ENCODE peak calls at places on chromosome 1, in nine cellular contexts. K is heart right ventricle, W is psoas muscle, A is tibial artery, Z is astrocyte of the spinal cord, B is A549, F is retinal pigment epithelial cell, O is stomach, T is neural progenitor cell. R is an unnamed sample.

GRCh38 chr1:156104065-156104810 is 10.3 kb upstream of the LMNA start:
- DNase-seq in A (peak), K (peak), T (no peak), F (peak), B (peak), Z (peak), W (peak), O (peak), R (no peak)

GRCh38 chr1:180154003-180154324 is 705 bp upstream of the QSOX1 start:
- DNase-seq in O (no peak), Z (no peak), F (no peak), B (peak), W (no peak), A (no peak), T (peak), K (no peak), R (no peak)

GRCh38 chr1:56490619-56491018 is 88.7 kb downstream of the PLPP3 start:
- DNase-seq in A (no peak), T (no peak), F (no peak), Z (no peak), K (no peak), B (no peak), O (no peak), W (no peak), R (no peak)

GRCh38 chr1:42944207-42944928 is 14.3 kb downstream of the SLC2A1 start:
- DNase-seq in K (peak), O (peak), T (no peak), Z (no peak), F (no peak), W (no peak), A (peak), B (no peak), R (no peak)

GRCh38 chr1:78536427-78536826 is 45.7 kb downstream of the PTGFR start:
- DNase-seq in O (no peak), T (no peak), F (peak), B (no peak), K (no peak), A (no peak), W (no peak), Z (peak), R (no peak)

GRCh38 chr1:43867946-43868740 is 65.5 kb upstream of the ARTN start:
- DNase-seq in A (no peak), B (no peak), F (no peak), K (no peak), O (no peak), T (no peak), W (no peak), Z (no peak), R (no peak)

GRCh38 chr1:180238675-180239074 is 8.6 kb downstream of the LHX4 start:
- DNase-seq in W (no peak), B (no peak), A (peak), F (no peak), K (no peak), T (no peak), O (no peak), Z (no peak), R (no peak)

GRCh38 chr1:2348346-2349275 is 42.7 kb downstream of the MORN1 start:
- DNase-seq in W (peak), K (peak), T (peak), F (no peak), O (no peak), Z (no peak), A (peak), B (no peak), R (no peak)

GRCh38 chr1:207152792-207153434 is 48.9 kb downstream of the C4BPA start:
- DNase-seq in B (no peak), F (no peak), O (no peak), A (no peak), K (no peak), T (no peak), Z (no peak), W (no peak), R (no peak)

GRCh38 chr1:10537082-10537766 is 62.5 kb downstream of the PEX14 start:
- DNase-seq in K (no peak), O (no peak), A (no peak), B (no peak), Z (no peak), F (no peak), W (no peak), T (no peak), R (no peak)

GRCh38 chr1:56535362-56535761 is 44.0 kb downstream of the PLPP3 start:
- DNase-seq in A (no peak), O (no peak), T (no peak), K (no peak), W (no peak), F (no peak), Z (no peak), B (no peak), R (no peak)

GRCh38 chr1:56798053-56798471 is 21.1 kb downstream of the FYB2 start:
- DNase-seq in A (no peak), W (no peak), O (no peak), B (no peak), T (peak), F (no peak), K (no peak), Z (peak), R (no peak)

GRCh38 chr1:92536593-92537332 is 50.0 kb upstream of the GFI1 start:
- DNase-seq in W (no peak), F (peak), T (no peak), K (no peak), A (no peak), Z (peak), O (no peak), B (no peak), R (peak)

GRCh38 chr1:118257946-118258345 is 72.9 kb upstream of the SPAG17 start:
- DNase-seq in W (no peak), A (no peak), T (no peak), F (no peak), B (no peak), O (no peak), Z (no peak), K (no peak), R (no peak)

GRCh38 chr1:241605146-241605805 is 34.9 kb downstream of the CHML start:
- DNase-seq in Z (no peak), O (no peak), F (no peak), T (peak), B (peak), K (no peak), A (no peak), W (no peak), R (no peak)

GRCh38 chr1:110572751-110573150 is 33.4 kb downstream of the KCNA2 start:
- DNase-seq in F (no peak), B (no peak), O (no peak), T (no peak), Z (no peak), W (no peak), K (no peak), A (no peak), R (no peak)

DNA sequence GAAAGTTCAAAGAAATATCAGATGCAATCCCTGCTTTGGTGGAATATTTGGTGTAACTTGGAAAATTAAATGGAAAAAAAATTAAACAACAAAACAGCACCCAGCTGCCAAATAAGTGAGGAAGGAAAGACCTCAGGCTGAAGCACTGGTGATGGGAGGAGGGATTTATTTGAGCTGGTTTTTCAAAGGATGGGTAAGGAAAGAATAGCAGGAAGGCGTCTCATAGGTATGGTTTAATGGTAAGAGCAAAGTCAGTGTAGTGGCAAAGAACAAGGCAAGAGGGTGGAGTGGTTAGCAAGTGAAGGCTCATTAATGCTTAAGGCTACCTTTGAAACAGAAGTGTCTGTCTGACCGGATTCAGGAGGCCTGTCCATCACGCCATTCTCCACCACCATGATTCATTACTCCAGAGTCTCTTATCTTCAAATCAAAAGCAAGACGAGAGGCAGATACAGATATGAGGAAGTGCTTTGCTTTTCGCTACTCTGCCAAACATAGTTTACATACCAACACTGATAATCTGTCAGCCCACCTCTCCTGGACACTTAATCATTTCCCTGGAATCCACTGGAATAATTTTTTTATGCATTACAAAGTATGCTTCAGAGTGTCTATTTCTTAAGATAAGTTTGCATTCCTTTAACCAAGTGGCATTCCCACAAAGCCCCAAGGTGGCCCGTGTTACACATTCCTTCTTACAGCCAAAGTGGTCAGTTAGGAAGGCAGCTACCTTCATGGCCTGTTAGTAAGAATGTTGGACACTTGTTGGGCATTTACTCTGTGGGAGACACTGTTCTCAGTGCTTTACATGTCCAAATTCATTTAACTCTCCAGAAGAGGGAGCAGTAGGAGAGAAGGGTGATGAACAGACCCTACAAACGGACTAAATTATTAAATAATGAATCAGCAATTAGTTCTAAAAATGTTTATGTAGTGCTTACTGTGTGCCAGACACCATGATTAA is 146.6 kb downstream of the ROR1 start:
- DNase-seq in O (no peak), W (no peak), B (peak), T (no peak), F (peak), Z (peak), A (no peak), K (no peak), R (peak)
- TF ChIP-seq CTCF in O (no peak), W (peak), B (peak), T (peak), F (peak), Z (peak), A (no peak), K (peak), R (peak)

DNA sequence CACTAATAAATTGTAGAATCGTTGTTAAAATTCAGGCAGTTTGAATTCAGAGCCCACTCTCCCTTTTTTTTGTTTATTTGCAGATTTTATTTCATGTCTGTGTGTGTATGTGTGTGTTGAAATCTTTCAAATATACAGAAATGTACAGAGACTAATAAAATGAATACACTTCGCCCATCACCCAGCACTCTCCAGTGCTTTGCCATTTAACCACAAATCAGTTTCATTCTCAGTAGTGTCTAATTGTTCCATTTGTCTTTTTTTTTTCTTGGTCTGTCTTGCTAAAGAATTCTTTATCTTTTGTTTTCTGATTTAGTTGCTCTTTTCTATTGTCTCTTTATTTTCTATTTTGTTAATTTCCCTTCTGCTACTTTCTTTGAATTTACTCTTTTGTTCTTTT is 99.7 kb downstream of the HIVEP3 start:
- DNase-seq in Z (no peak), W (no peak), O (no peak), B (no peak), T (no peak), K (no peak), A (no peak), F (no peak), R (no peak)
- TF ChIP-seq CTCF in Z (no peak), W (no peak), O (no peak), B (no peak), T (no peak), K (no peak), A (no peak), F (no peak), R (no peak)

GRCh38 chr1:162475539-162476185 is 22.0 kb upstream of the UHMK1 start:
- DNase-seq in T (peak), A (no peak), Z (no peak), K (no peak), W (no peak), O (no peak), B (no peak), F (no peak), R (no peak)
- TF ChIP-seq CTCF in T (peak), A (no peak), Z (no peak), K (no peak), W (no peak), O (no peak), B (no peak), F (no peak), R (no peak)

GRCh38 chr1:189859385-189859977 is 618.2 kb downstream of the BRINP3 start:
- DNase-seq in W (no peak), A (no peak), K (no peak), O (no peak), F (no peak), B (peak), Z (no peak), T (peak), R (no peak)
- TF ChIP-seq CTCF in W (no peak), A (no peak), K (no peak), O (no peak), F (peak), B (no peak), Z (peak), T (peak), R (peak)

GRCh38 chr1:8428441-8428840 is 110.5 kb downstream of the SLC45A1 start:
- DNase-seq in W (no peak), K (no peak), F (no peak), O (no peak), B (no peak), Z (no peak), A (no peak), T (no peak), R (no peak)

GRCh38 chr1:8430476-8430875 is 112.6 kb downstream of the SLC45A1 start:
- DNase-seq in K (no peak), Z (no peak), T (no peak), O (no peak), F (no peak), A (no peak), W (no peak), B (no peak), R (no peak)

GRCh38 chr1:8431779-8432178 is 113.9 kb downstream of the SLC45A1 start:
- DNase-seq in F (no peak), T (no peak), Z (no peak), A (no peak), B (no peak), O (no peak), K (no peak), W (no peak), R (no peak)

GRCh38 chr1:8429549-8430105 is 111.7 kb downstream of the SLC45A1 start:
- DNase-seq in Z (no peak), O (no peak), B (no peak), F (no peak), T (no peak), W (no peak), A (no peak), K (no peak), R (no peak)

DNA sequence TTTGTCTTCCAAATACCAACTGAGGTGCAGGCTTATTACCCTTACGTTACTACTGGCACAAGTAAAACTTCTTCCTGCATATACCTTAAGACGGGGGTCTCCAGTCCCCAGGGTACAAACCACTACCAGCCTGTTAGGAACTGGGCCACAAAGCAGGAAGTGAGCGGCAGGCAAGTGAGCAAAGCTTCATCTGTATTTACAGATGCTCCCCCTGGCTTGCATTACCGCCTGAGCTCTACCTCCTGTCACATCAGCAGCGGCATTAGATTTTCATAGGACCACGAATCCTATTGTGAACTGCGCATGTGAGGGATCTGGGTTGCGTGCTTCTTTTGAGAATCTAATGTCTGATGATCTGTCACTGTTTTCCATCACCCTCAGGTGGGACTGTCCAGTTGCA is 113.1 kb downstream of the SLC45A1 start:
- DNase-seq in Z (no peak), B (no peak), K (no peak), W (no peak), T (no peak), A (no peak), O (no peak), F (no peak), R (no peak)
- TF ChIP-seq CTCF in Z (peak), B (no peak), K (no peak), W (no peak), T (peak), A (no peak), O (no peak), F (peak), R (no peak)

GRCh38 chr1:54768093-54768492 is 3.8 kb upstream of the PARS2 start:
- DNase-seq in T (peak), F (no peak), Z (no peak), B (no peak), A (no peak), K (no peak), W (no peak), O (peak), R (no peak)
- TF ChIP-seq CTCF in T (peak), F (peak), Z (no peak), B (no peak), A (no peak), K (no peak), W (no peak), O (no peak), R (no peak)

GRCh38 chr1:215526846-215527151 is 40.3 kb upstream of the KCTD3 start:
- DNase-seq in B (no peak), W (no peak), K (no peak), Z (no peak), A (no peak), O (no peak), F (no peak), T (no peak), R (no peak)
- TF ChIP-seq CTCF in B (no peak), W (no peak), K (no peak), Z (no peak), A (no peak), O (no peak), F (no peak), T (no peak), R (no peak)

GRCh38 chr1:84573967-84574842 is at the start of gene CTBS:
- DNase-seq in T (peak), W (peak), B (peak), A (peak), Z (peak), O (peak), K (peak), F (peak), R (peak)
- TF ChIP-seq CTCF in T (no peak), W (no peak), B (no peak), A (no peak), Z (no peak), O (no peak), K (no peak), F (no peak), R (no peak)